ENCODE peak calls at places on chromosome 10, in ten cellular contexts. One of them, this sample, is unnamed.

GRCh38 chr10:126118476-126118875 is 222.1 kb downstream of the FANK1 start:
- DNase-seq in effector memory CD8-positive, alpha-beta T cell: no peak
- DNase-seq in IMR-90: no peak
- DNase-seq in AG09309: no peak
- DNase-seq in GM13976: no peak
- DNase-seq in NCI-H460: no peak
- DNase-seq in amygdala: no peak
- DNase-seq in stimulated activated naive CD8-positive, alpha-beta T cell treated with anti-CD3 and anti-CD28 coated beads, Interleukin-15, Interleukin-2, amounts not matched to agents 100 U/mL and 50 U/mL, for 24 hours: no peak
- DNase-seq in NCI-H446: no peak
- DNase-seq in GM12865: no peak
- DNase-seq in this sample: no peak

GRCh38 chr10:100043796-100044195 is 34.0 kb upstream of the DNMBP start:
- DNase-seq in effector memory CD8-positive, alpha-beta T cell: no peak
- DNase-seq in IMR-90: peak
- DNase-seq in AG09309: no peak
- DNase-seq in GM13976: no peak
- DNase-seq in NCI-H460: no peak
- DNase-seq in amygdala: no peak
- DNase-seq in stimulated activated naive CD8-positive, alpha-beta T cell treated with anti-CD3 and anti-CD28 coated beads, Interleukin-15, Interleukin-2, amounts not matched to agents 100 U/mL and 50 U/mL, for 24 hours: no peak
- DNase-seq in NCI-H446: no peak
- DNase-seq in GM12865: no peak
- DNase-seq in this sample: no peak

GRCh38 chr10:26491276-26491675 is 53.1 kb downstream of the APBB1IP start:
- DNase-seq in effector memory CD8-positive, alpha-beta T cell: no peak
- DNase-seq in IMR-90: no peak
- DNase-seq in AG09309: no peak
- DNase-seq in GM13976: no peak
- DNase-seq in NCI-H460: no peak
- DNase-seq in amygdala: no peak
- DNase-seq in stimulated activated naive CD8-positive, alpha-beta T cell treated with anti-CD3 and anti-CD28 coated beads, Interleukin-15, Interleukin-2, amounts not matched to agents 100 U/mL and 50 U/mL, for 24 hours: no peak
- DNase-seq in NCI-H446: no peak
- DNase-seq in GM12865: no peak
- DNase-seq in this sample: no peak

GRCh38 chr10:132107947-132108877 is 42.5 kb downstream of the JAKMIP3 start:
- DNase-seq in effector memory CD8-positive, alpha-beta T cell: no peak
- DNase-seq in IMR-90: no peak
- DNase-seq in AG09309: no peak
- DNase-seq in GM13976: no peak
- DNase-seq in NCI-H460: no peak
- DNase-seq in amygdala: no peak
- DNase-seq in stimulated activated naive CD8-positive, alpha-beta T cell treated with anti-CD3 and anti-CD28 coated beads, Interleukin-15, Interleukin-2, amounts not matched to agents 100 U/mL and 50 U/mL, for 24 hours: no peak
- DNase-seq in NCI-H446: no peak
- DNase-seq in GM12865: no peak
- DNase-seq in this sample: no peak

GRCh38 chr10:12566161-12567115 is 217.1 kb downstream of the CAMK1D start:
- DNase-seq in effector memory CD8-positive, alpha-beta T cell: no peak
- DNase-seq in IMR-90: peak
- DNase-seq in AG09309: peak
- DNase-seq in GM13976: no peak
- DNase-seq in NCI-H460: no peak
- DNase-seq in amygdala: no peak
- DNase-seq in stimulated activated naive CD8-positive, alpha-beta T cell treated with anti-CD3 and anti-CD28 coated beads, Interleukin-15, Interleukin-2, amounts not matched to agents 100 U/mL and 50 U/mL, for 24 hours: no peak
- DNase-seq in NCI-H446: no peak
- DNase-seq in GM12865: no peak
- DNase-seq in this sample: no peak

GRCh38 chr10:86888585-86889381 is 68.6 kb downstream of the MMRN2 start:
- DNase-seq in effector memory CD8-positive, alpha-beta T cell: no peak
- DNase-seq in IMR-90: peak
- DNase-seq in AG09309: no peak
- DNase-seq in GM13976: peak
- DNase-seq in NCI-H460: no peak
- DNase-seq in amygdala: no peak
- DNase-seq in stimulated activated naive CD8-positive, alpha-beta T cell treated with anti-CD3 and anti-CD28 coated beads, Interleukin-15, Interleukin-2, amounts not matched to agents 100 U/mL and 50 U/mL, for 24 hours: no peak
- DNase-seq in NCI-H446: no peak
- DNase-seq in GM12865: peak
- DNase-seq in this sample: no peak

GRCh38 chr10:3471927-3472704 is 299.5 kb upstream of the PITRM1 start:
- DNase-seq in effector memory CD8-positive, alpha-beta T cell: no peak
- DNase-seq in IMR-90: no peak
- DNase-seq in AG09309: no peak
- DNase-seq in GM13976: no peak
- DNase-seq in NCI-H460: no peak
- DNase-seq in amygdala: no peak
- DNase-seq in stimulated activated naive CD8-positive, alpha-beta T cell treated with anti-CD3 and anti-CD28 coated beads, Interleukin-15, Interleukin-2, amounts not matched to agents 100 U/mL and 50 U/mL, for 24 hours: no peak
- DNase-seq in NCI-H446: no peak
- DNase-seq in GM12865: no peak
- DNase-seq in this sample: no peak

GRCh38 chr10:132606536-132607316 is 69.1 kb downstream of the INPP5A start:
- DNase-seq in effector memory CD8-positive, alpha-beta T cell: no peak
- DNase-seq in IMR-90: peak
- DNase-seq in AG09309: no peak
- DNase-seq in GM13976: no peak
- DNase-seq in NCI-H460: no peak
- DNase-seq in amygdala: no peak
- DNase-seq in stimulated activated naive CD8-positive, alpha-beta T cell treated with anti-CD3 and anti-CD28 coated beads, Interleukin-15, Interleukin-2, amounts not matched to agents 100 U/mL and 50 U/mL, for 24 hours: no peak
- DNase-seq in NCI-H446: no peak
- DNase-seq in GM12865: no peak
- DNase-seq in this sample: no peak

GRCh38 chr10:46524471-46525176 is 31.8 kb downstream of the GPRIN2 start:
- DNase-seq in effector memory CD8-positive, alpha-beta T cell: no peak
- DNase-seq in IMR-90: peak
- DNase-seq in AG09309: no peak
- DNase-seq in GM13976: no peak
- DNase-seq in NCI-H460: no peak
- DNase-seq in amygdala: no peak
- DNase-seq in stimulated activated naive CD8-positive, alpha-beta T cell treated with anti-CD3 and anti-CD28 coated beads, Interleukin-15, Interleukin-2, amounts not matched to agents 100 U/mL and 50 U/mL, for 24 hours: peak
- DNase-seq in NCI-H446: no peak
- DNase-seq in GM12865: no peak
- DNase-seq in this sample: peak

GRCh38 chr10:49080071-49080470 is 35.3 kb downstream of the VSTM4 start:
- DNase-seq in effector memory CD8-positive, alpha-beta T cell: no peak
- DNase-seq in IMR-90: peak
- DNase-seq in AG09309: no peak
- DNase-seq in GM13976: no peak
- DNase-seq in NCI-H460: no peak
- DNase-seq in amygdala: no peak
- DNase-seq in stimulated activated naive CD8-positive, alpha-beta T cell treated with anti-CD3 and anti-CD28 coated beads, Interleukin-15, Interleukin-2, amounts not matched to agents 100 U/mL and 50 U/mL, for 24 hours: no peak
- DNase-seq in NCI-H446: no peak
- DNase-seq in GM12865: no peak
- DNase-seq in this sample: no peak

GRCh38 chr10:70054902-70055301 is 2.3 kb downstream of the MACROH2A2 start:
- DNase-seq in effector memory CD8-positive, alpha-beta T cell: no peak
- DNase-seq in IMR-90: no peak
- DNase-seq in AG09309: no peak
- DNase-seq in GM13976: no peak
- DNase-seq in NCI-H460: no peak
- DNase-seq in amygdala: no peak
- DNase-seq in stimulated activated naive CD8-positive, alpha-beta T cell treated with anti-CD3 and anti-CD28 coated beads, Interleukin-15, Interleukin-2, amounts not matched to agents 100 U/mL and 50 U/mL, for 24 hours: no peak
- DNase-seq in NCI-H446: no peak
- DNase-seq in GM12865: no peak
- DNase-seq in this sample: no peak

GRCh38 chr10:123642293-123642692 is 23.9 kb upstream of the GPR26 start:
- DNase-seq in effector memory CD8-positive, alpha-beta T cell: no peak
- DNase-seq in IMR-90: no peak
- DNase-seq in AG09309: no peak
- DNase-seq in GM13976: no peak
- DNase-seq in NCI-H460: no peak
- DNase-seq in amygdala: no peak
- DNase-seq in stimulated activated naive CD8-positive, alpha-beta T cell treated with anti-CD3 and anti-CD28 coated beads, Interleukin-15, Interleukin-2, amounts not matched to agents 100 U/mL and 50 U/mL, for 24 hours: no peak
- DNase-seq in NCI-H446: no peak
- DNase-seq in GM12865: no peak
- DNase-seq in this sample: no peak

GRCh38 chr10:102650655-102651454 is 6.6 kb downstream of the TRIM8 start:
- DNase-seq in effector memory CD8-positive, alpha-beta T cell: no peak
- DNase-seq in IMR-90: no peak
- DNase-seq in AG09309: no peak
- DNase-seq in GM13976: peak
- DNase-seq in NCI-H460: no peak
- DNase-seq in amygdala: no peak
- DNase-seq in stimulated activated naive CD8-positive, alpha-beta T cell treated with anti-CD3 and anti-CD28 coated beads, Interleukin-15, Interleukin-2, amounts not matched to agents 100 U/mL and 50 U/mL, for 24 hours: no peak
- DNase-seq in NCI-H446: no peak
- DNase-seq in GM12865: peak
- DNase-seq in this sample: no peak

GRCh38 chr10:104334965-104335650 is 3.2 kb downstream of the ITPRIP start:
- DNase-seq in effector memory CD8-positive, alpha-beta T cell: no peak
- DNase-seq in IMR-90: no peak
- DNase-seq in AG09309: no peak
- DNase-seq in GM13976: no peak
- DNase-seq in NCI-H460: no peak
- DNase-seq in amygdala: no peak
- DNase-seq in stimulated activated naive CD8-positive, alpha-beta T cell treated with anti-CD3 and anti-CD28 coated beads, Interleukin-15, Interleukin-2, amounts not matched to agents 100 U/mL and 50 U/mL, for 24 hours: peak
- DNase-seq in NCI-H446: no peak
- DNase-seq in GM12865: no peak
- DNase-seq in this sample: no peak

GRCh38 chr10:125768217-125768616 is 7.4 kb downstream of the MMP21 start:
- DNase-seq in effector memory CD8-positive, alpha-beta T cell: no peak
- DNase-seq in IMR-90: peak
- DNase-seq in AG09309: no peak
- DNase-seq in GM13976: no peak
- DNase-seq in NCI-H460: no peak
- DNase-seq in amygdala: no peak
- DNase-seq in stimulated activated naive CD8-positive, alpha-beta T cell treated with anti-CD3 and anti-CD28 coated beads, Interleukin-15, Interleukin-2, amounts not matched to agents 100 U/mL and 50 U/mL, for 24 hours: no peak
- DNase-seq in NCI-H446: no peak
- DNase-seq in GM12865: no peak
- DNase-seq in this sample: no peak

GRCh38 chr10:31140716-31141115 is 109.1 kb upstream of the ZNF438 start:
- DNase-seq in effector memory CD8-positive, alpha-beta T cell: no peak
- DNase-seq in IMR-90: no peak
- DNase-seq in AG09309: no peak
- DNase-seq in GM13976: no peak
- DNase-seq in NCI-H460: no peak
- DNase-seq in amygdala: no peak
- DNase-seq in stimulated activated naive CD8-positive, alpha-beta T cell treated with anti-CD3 and anti-CD28 coated beads, Interleukin-15, Interleukin-2, amounts not matched to agents 100 U/mL and 50 U/mL, for 24 hours: no peak
- DNase-seq in NCI-H446: no peak
- DNase-seq in GM12865: no peak
- DNase-seq in this sample: no peak

GRCh38 chr10:33982995-33983394 is 648.5 kb upstream of the NRP1 start:
- DNase-seq in effector memory CD8-positive, alpha-beta T cell: no peak
- DNase-seq in IMR-90: peak
- DNase-seq in AG09309: no peak
- DNase-seq in GM13976: no peak
- DNase-seq in NCI-H460: no peak
- DNase-seq in amygdala: no peak
- DNase-seq in stimulated activated naive CD8-positive, alpha-beta T cell treated with anti-CD3 and anti-CD28 coated beads, Interleukin-15, Interleukin-2, amounts not matched to agents 100 U/mL and 50 U/mL, for 24 hours: no peak
- DNase-seq in NCI-H446: no peak
- DNase-seq in GM12865: no peak
- DNase-seq in this sample: no peak

GRCh38 chr10:11595395-11595692 is 16.1 kb downstream of the USP6NL start:
- DNase-seq in effector memory CD8-positive, alpha-beta T cell: no peak
- DNase-seq in IMR-90: peak
- DNase-seq in AG09309: no peak
- DNase-seq in GM13976: no peak
- DNase-seq in NCI-H460: no peak
- DNase-seq in amygdala: no peak
- DNase-seq in stimulated activated naive CD8-positive, alpha-beta T cell treated with anti-CD3 and anti-CD28 coated beads, Interleukin-15, Interleukin-2, amounts not matched to agents 100 U/mL and 50 U/mL, for 24 hours: no peak
- DNase-seq in NCI-H446: no peak
- DNase-seq in GM12865: no peak
- DNase-seq in this sample: no peak

GRCh38 chr10:75987610-75988009 is 556.2 kb downstream of the LRMDA start:
- DNase-seq in effector memory CD8-positive, alpha-beta T cell: no peak
- DNase-seq in IMR-90: no peak
- DNase-seq in AG09309: no peak
- DNase-seq in GM13976: no peak
- DNase-seq in NCI-H460: no peak
- DNase-seq in amygdala: no peak
- DNase-seq in stimulated activated naive CD8-positive, alpha-beta T cell treated with anti-CD3 and anti-CD28 coated beads, Interleukin-15, Interleukin-2, amounts not matched to agents 100 U/mL and 50 U/mL, for 24 hours: no peak
- DNase-seq in NCI-H446: no peak
- DNase-seq in GM12865: no peak
- DNase-seq in this sample: no peak

GRCh38 chr10:81065474-81065873 is 527.8 kb downstream of the SH2D4B start:
- DNase-seq in effector memory CD8-positive, alpha-beta T cell: no peak
- DNase-seq in IMR-90: no peak
- DNase-seq in AG09309: no peak
- DNase-seq in GM13976: no peak
- DNase-seq in NCI-H460: no peak
- DNase-seq in amygdala: no peak
- DNase-seq in stimulated activated naive CD8-positive, alpha-beta T cell treated with anti-CD3 and anti-CD28 coated beads, Interleukin-15, Interleukin-2, amounts not matched to agents 100 U/mL and 50 U/mL, for 24 hours: no peak
- DNase-seq in NCI-H446: no peak
- DNase-seq in GM12865: no peak
- DNase-seq in this sample: no peak

GRCh38 chr10:48279081-48279751 is 4.7 kb upstream of the FRMPD2 start:
- DNase-seq in effector memory CD8-positive, alpha-beta T cell: no peak
- DNase-seq in IMR-90: no peak
- DNase-seq in AG09309: no peak
- DNase-seq in GM13976: peak
- DNase-seq in NCI-H460: no peak
- DNase-seq in amygdala: no peak
- DNase-seq in stimulated activated naive CD8-positive, alpha-beta T cell treated with anti-CD3 and anti-CD28 coated beads, Interleukin-15, Interleukin-2, amounts not matched to agents 100 U/mL and 50 U/mL, for 24 hours: no peak
- DNase-seq in NCI-H446: no peak
- DNase-seq in GM12865: peak
- DNase-seq in this sample: no peak

GRCh38 chr10:1724921-1725320 is 12.4 kb downstream of the ADARB2 start:
- DNase-seq in effector memory CD8-positive, alpha-beta T cell: no peak
- DNase-seq in IMR-90: no peak
- DNase-seq in AG09309: no peak
- DNase-seq in GM13976: no peak
- DNase-seq in NCI-H460: no peak
- DNase-seq in amygdala: no peak
- DNase-seq in stimulated activated naive CD8-positive, alpha-beta T cell treated with anti-CD3 and anti-CD28 coated beads, Interleukin-15, Interleukin-2, amounts not matched to agents 100 U/mL and 50 U/mL, for 24 hours: no peak
- DNase-seq in NCI-H446: no peak
- DNase-seq in GM12865: no peak
- DNase-seq in this sample: no peak

GRCh38 chr10:36254191-36254590 is 612.1 kb upstream of the FZD8 start:
- DNase-seq in effector memory CD8-positive, alpha-beta T cell: no peak
- DNase-seq in IMR-90: peak
- DNase-seq in AG09309: no peak
- DNase-seq in GM13976: no peak
- DNase-seq in NCI-H460: no peak
- DNase-seq in amygdala: no peak
- DNase-seq in stimulated activated naive CD8-positive, alpha-beta T cell treated with anti-CD3 and anti-CD28 coated beads, Interleukin-15, Interleukin-2, amounts not matched to agents 100 U/mL and 50 U/mL, for 24 hours: no peak
- DNase-seq in NCI-H446: no peak
- DNase-seq in GM12865: no peak
- DNase-seq in this sample: no peak

GRCh38 chr10:88971668-88972067 is 18.9 kb upstream of the FAS start:
- DNase-seq in effector memory CD8-positive, alpha-beta T cell: no peak
- DNase-seq in IMR-90: peak
- DNase-seq in AG09309: no peak
- DNase-seq in GM13976: no peak
- DNase-seq in NCI-H460: no peak
- DNase-seq in amygdala: no peak
- DNase-seq in stimulated activated naive CD8-positive, alpha-beta T cell treated with anti-CD3 and anti-CD28 coated beads, Interleukin-15, Interleukin-2, amounts not matched to agents 100 U/mL and 50 U/mL, for 24 hours: no peak
- DNase-seq in NCI-H446: no peak
- DNase-seq in GM12865: no peak
- DNase-seq in this sample: no peak